ENCODE peak calls at places on chromosome 11, in ten cellular contexts. N is OCI-LY7; V is PC-3; G is effector memory CD4-positive, alpha-beta T cell; S is pancreas; R is thoracic aorta; U is left ventricle myocardium inferior; M is MG63; C is heart right ventricle; T is GM23248. X is an unnamed sample. For H3K36me3, the result is how much of the 10 kb centered on the place peaks cover.

GRCh38 chr11:33869511-33870422 is 22.1 kb downstream of the LMO2 start:
- DNase-seq in N (peak), V (peak), G (no peak), S (no peak), R (no peak), U (peak), M (peak), C (peak), T (peak), X (no peak)

GRCh38 chr11:77084581-77085191 is 17.9 kb downstream of the CAPN5 start:
- DNase-seq in N (no peak), V (no peak), G (no peak), S (peak), R (no peak), U (no peak), M (no peak), C (no peak), T (no peak), X (no peak)

GRCh38 chr11:95149659-95150294 is 60.1 kb downstream of the ENDOD1 start:
- DNase-seq in N (no peak), V (peak), G (no peak), S (peak), R (no peak), U (peak), M (no peak), C (peak), T (peak), X (no peak)

GRCh38 chr11:75400110-75400865 is 970 bp downstream of the RPS3 start:
- DNase-seq in N (peak), V (peak), G (peak), S (no peak), R (no peak), U (no peak), M (no peak), C (no peak), T (peak), X (no peak)

GRCh38 chr11:20522536-20522935 is 76.9 kb upstream of the SLC6A5 start:
- DNase-seq in N (no peak), V (no peak), G (no peak), S (no peak), R (no peak), U (no peak), M (no peak), C (no peak), T (no peak), X (no peak)

GRCh38 chr11:20112291-20113146 is 47.8 kb downstream of the DBX1 start:
- DNase-seq in N (no peak), V (peak), G (no peak), S (peak), R (peak), U (peak), M (peak), C (peak), T (peak), X (no peak)

GRCh38 chr11:20156280-20156875 is 3.9 kb downstream of the DBX1 start:
- DNase-seq in N (no peak), V (no peak), G (peak), S (peak), R (no peak), U (no peak), M (no peak), C (no peak), T (no peak), X (no peak)

GRCh38 chr11:108754901-108755625 is 90.2 kb downstream of the DDX10 start:
- DNase-seq in N (no peak), V (peak), G (no peak), S (no peak), R (no peak), U (no peak), M (no peak), C (no peak), T (no peak), X (no peak)

GRCh38 chr11:12640926-12641849 is 33.0 kb upstream of the TEAD1 start:
- DNase-seq in N (no peak), V (no peak), G (no peak), S (no peak), R (no peak), U (no peak), M (no peak), C (no peak), T (no peak), X (no peak)

GRCh38 chr11:75195164-75195962 is 44.5 kb downstream of the SLCO2B1 start:
- DNase-seq in N (no peak), V (no peak), G (no peak), S (no peak), R (no peak), U (peak), M (peak), C (peak), T (no peak), X (no peak)

GRCh38 chr11:5713695-5714094 is 22.6 kb upstream of the OR56B1 start:
- DNase-seq in N (no peak), V (no peak), G (no peak), S (no peak), R (no peak), U (no peak), M (no peak), C (no peak), T (no peak), X (no peak)

GRCh38 chr11:102476069-102476468 is 23.5 kb upstream of the TMEM123 start:
- DNase-seq in N (no peak), V (no peak), G (no peak), S (no peak), R (no peak), U (no peak), M (no peak), C (no peak), T (peak), X (no peak)

GRCh38 chr11:134701564-134702165 is 289.6 kb upstream of the B3GAT1 start:
- DNase-seq in N (no peak), V (no peak), G (no peak), S (no peak), R (no peak), U (no peak), M (no peak), C (no peak), T (no peak), X (no peak)

GRCh38 chr11:134272381-134273316 is 3.5 kb upstream of the GLB1L3 start:
- DNase-seq in N (no peak), V (no peak), G (no peak), S (no peak), R (no peak), U (no peak), M (no peak), C (no peak), T (peak), X (no peak)

GRCh38 chr11:45095691-45096010 is 50.8 kb upstream of the PRDM11 start:
- DNase-seq in N (no peak), V (no peak), G (no peak), S (no peak), R (no peak), U (no peak), M (no peak), C (no peak), T (no peak), X (no peak)

GRCh38 chr11:111046291-111046690 is 199.2 kb upstream of the POU2AF2 start:
- DNase-seq in N (no peak), V (no peak), G (no peak), S (no peak), R (no peak), U (no peak), M (no peak), C (no peak), T (peak), X (no peak)

GRCh38 chr11:28009383-28009782 is 98.6 kb downstream of the KIF18A start:
- DNase-seq in N (no peak), V (peak), G (no peak), S (no peak), R (no peak), U (no peak), M (no peak), C (no peak), T (peak), X (no peak)

GRCh38 chr11:62169935-62170334 is 20.1 kb upstream of the SCGB1D1 start:
- DNase-seq in N (no peak), V (no peak), G (no peak), S (no peak), R (no peak), U (no peak), M (no peak), C (no peak), T (peak), X (no peak)

GRCh38 chr11:121634889-121635288 is 182.1 kb upstream of the SORL1-AS1 start:
- DNase-seq in N (no peak), V (peak), G (no peak), S (no peak), R (no peak), U (no peak), M (peak), C (no peak), T (peak), X (no peak)

GRCh38 chr11:114563077-114563476 is 3.4 kb upstream of the NXPE1 start:
- DNase-seq in N (no peak), V (peak), G (no peak), S (no peak), R (no peak), U (no peak), M (no peak), C (no peak), T (peak), X (no peak)

GRCh38 chr11:94120946-94121345 is 7.7 kb upstream of the PANX1 start:
- DNase-seq in N (no peak), V (peak), G (no peak), S (no peak), R (no peak), U (no peak), M (no peak), C (no peak), T (no peak), X (no peak)

GRCh38 chr11:102666331-102666957 is 39.1 kb downstream of the MMP27 start:
- DNase-seq in N (peak), V (peak), G (no peak), S (no peak), R (no peak), U (no peak), M (no peak), C (no peak), T (peak), X (no peak)

GRCh38 chr11:36251716-36252307 is 37.4 kb downstream of the COMMD9 start:
- DNase-seq in N (no peak), V (no peak), G (no peak), S (no peak), R (no peak), U (no peak), M (peak), C (no peak), T (no peak), X (no peak)

GRCh38 chr11:61851128-61851899 is 23.2 kb downstream of the FADS2 start:
- DNase-seq in N (no peak), V (no peak), G (no peak), S (no peak), R (no peak), U (peak), M (no peak), C (peak), T (no peak), X (no peak)

GRCh38 chr11:111291764-111292163 is 6.6 kb upstream of the POU2AF3 start:
- DNase-seq in N (no peak), V (no peak), G (no peak), S (no peak), R (no peak), U (no peak), M (no peak), C (no peak), T (no peak), X (no peak)

GRCh38 chr11:88484873-88485621 is 147.5 kb upstream of the CTSC start:
- DNase-seq in N (peak), V (peak), G (no peak), S (peak), R (no peak), U (no peak), M (peak), C (no peak), T (peak), X (no peak)

GRCh38 chr11:122703541-122704272 is 48.2 kb downstream of the UBASH3B start:
- DNase-seq in N (no peak), V (peak), G (no peak), S (no peak), R (no peak), U (no peak), M (peak), C (no peak), T (no peak), X (no peak)

GRCh38 chr11:34147581-34147980 is 42.2 kb downstream of the NAT10 start:
- DNase-seq in N (no peak), V (no peak), G (no peak), S (no peak), R (no peak), U (no peak), M (no peak), C (no peak), T (no peak), X (no peak)

GRCh38 chr11:70305501-70305900 is 35.0 kb downstream of the PPFIA1 start:
- DNase-seq in N (no peak), V (peak), G (no peak), S (no peak), R (no peak), U (no peak), M (peak), C (no peak), T (peak), X (no peak)

GRCh38 chr11:101929516-101929915 is 13.2 kb upstream of the ANGPTL5 start:
- DNase-seq in N (no peak), V (no peak), G (no peak), S (no peak), R (no peak), U (no peak), M (no peak), C (no peak), T (no peak), X (no peak)

GRCh38 chr11:35623708-35624168 is 5.5 kb downstream of the FJX1 start:
- DNase-seq in N (no peak), V (peak), G (no peak), S (no peak), R (no peak), U (no peak), M (peak), C (no peak), T (peak), X (no peak)

GRCh38 chr11:43681543-43681942 is 1.0 kb downstream of the HSD17B12 start:
- DNase-seq in N (no peak), V (peak), G (no peak), S (no peak), R (no peak), U (no peak), M (no peak), C (no peak), T (peak), X (no peak)

DNA sequence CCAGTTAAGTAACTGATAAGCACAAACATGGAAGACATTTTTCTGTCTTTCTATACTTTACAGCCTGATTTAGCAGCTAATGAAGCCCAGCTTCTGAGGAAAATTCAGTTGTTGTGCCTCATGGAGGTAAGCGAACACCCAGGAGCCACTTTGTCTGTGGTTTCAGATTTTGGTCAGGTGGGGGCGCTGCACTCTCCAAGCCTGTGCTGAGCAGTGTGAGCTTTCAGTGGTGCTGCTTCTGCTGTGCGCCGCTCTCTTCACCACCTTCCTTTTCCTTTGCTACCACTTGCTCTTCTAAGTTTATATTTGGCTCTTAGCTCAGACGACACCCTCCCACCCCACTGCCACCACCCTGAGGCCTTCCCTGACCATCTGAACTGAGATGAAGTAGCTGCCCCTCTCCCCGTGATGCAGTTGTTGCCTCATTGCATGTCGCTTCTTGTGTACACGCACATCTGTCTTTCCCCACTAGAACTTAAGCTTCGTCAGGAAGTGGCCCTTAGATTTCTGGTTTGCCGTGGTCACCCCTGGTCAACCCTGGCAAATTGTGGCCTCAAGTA is 14.0 kb downstream of the PSMD13 start:
- DNase-seq in N (peak), V (peak), G (peak), S (no peak), R (no peak), U (peak), M (peak), C (peak), T (peak), X (no peak)
- H3K36me3 ChIP-seq in N (half or more), V (under half), G (half or more), S (under half), R (half or more), U (half or more), M (half or more), C (under half), T (under half), X (under half)

GRCh38 chr11:105045897-105046296 is 762 bp upstream of the CARD16 start:
- DNase-seq in N (no peak), V (no peak), G (no peak), S (no peak), R (no peak), U (no peak), M (peak), C (no peak), T (peak), X (no peak)

GRCh38 chr11:105040703-105041102 is 4.4 kb downstream of the CARD16 start:
- DNase-seq in N (no peak), V (no peak), G (no peak), S (no peak), R (no peak), U (no peak), M (no peak), C (no peak), T (no peak), X (no peak)

GRCh38 chr11:105046898-105047579 is 1.9 kb upstream of the CARD16 start:
- DNase-seq in N (no peak), V (peak), G (no peak), S (no peak), R (no peak), U (no peak), M (peak), C (no peak), T (peak), X (no peak)

GRCh38 chr11:105042178-105042577 is 3.0 kb downstream of the CARD16 start:
- DNase-seq in N (no peak), V (no peak), G (no peak), S (no peak), R (no peak), U (no peak), M (no peak), C (no peak), T (no peak), X (no peak)
- H3K36me3 ChIP-seq in N (under half), V (under half), G (under half), S (under half), R (under half), U (under half), M (under half), C (under half), T (under half), X (under half)

DNA sequence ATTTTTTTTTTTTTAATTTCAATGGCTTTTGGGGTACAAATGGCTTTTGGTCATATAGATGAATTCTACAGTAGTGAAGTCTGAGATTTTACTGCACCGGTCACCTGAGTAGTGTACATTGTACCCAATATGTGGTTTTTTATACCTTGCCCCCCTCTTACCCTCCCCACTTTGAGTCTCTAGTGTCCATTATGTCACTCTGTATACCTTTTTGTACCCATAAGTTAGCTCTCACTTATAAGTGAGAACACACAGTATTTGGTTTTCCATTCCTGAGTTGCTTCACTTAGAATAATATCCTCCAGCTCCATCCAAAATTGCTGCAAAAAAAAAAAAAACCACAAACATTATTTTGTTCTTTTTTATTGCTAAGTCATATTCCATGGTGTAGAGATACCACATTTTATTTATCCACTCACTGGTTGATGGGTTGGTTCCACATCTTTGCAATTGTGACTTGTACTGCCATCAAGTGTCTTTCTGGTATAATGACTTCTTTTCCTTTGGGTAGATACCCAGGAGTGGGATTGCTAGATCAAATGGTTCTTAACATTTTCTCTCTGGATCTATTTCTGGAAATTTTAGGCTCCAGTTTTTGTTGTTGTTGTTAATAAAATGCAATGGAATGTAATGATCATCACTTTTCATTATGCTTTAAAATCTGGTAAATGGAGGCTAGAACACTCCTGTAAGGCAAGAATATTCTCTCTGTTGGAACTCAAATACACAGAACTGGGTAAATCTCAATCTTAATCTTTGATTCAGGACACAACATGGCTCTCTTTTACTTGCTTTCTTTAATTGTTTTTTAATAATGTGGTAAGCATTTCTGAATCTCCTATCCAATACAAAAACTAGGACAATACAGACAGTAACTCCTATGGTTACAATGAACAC is 10.3 kb downstream of the NEAT1 start:
- DNase-seq in N (peak), V (peak), G (no peak), S (no peak), R (no peak), U (no peak), M (no peak), C (no peak), T (peak), X (no peak)
- H3K36me3 ChIP-seq in N (under half), V (under half), G (under half), S (under half), R (under half), U (half or more), M (half or more), C (under half), T (half or more), X (under half)

GRCh38 chr11:46480909-46481308 is 89.3 kb upstream of the CHRM4 start:
- DNase-seq in N (no peak), V (no peak), G (no peak), S (no peak), R (no peak), U (no peak), M (no peak), C (no peak), T (no peak), X (no peak)
- H3K36me3 ChIP-seq in N (under half), V (under half), G (under half), S (under half), R (under half), U (under half), M (under half), C (under half), T (under half), X (under half)

DNA sequence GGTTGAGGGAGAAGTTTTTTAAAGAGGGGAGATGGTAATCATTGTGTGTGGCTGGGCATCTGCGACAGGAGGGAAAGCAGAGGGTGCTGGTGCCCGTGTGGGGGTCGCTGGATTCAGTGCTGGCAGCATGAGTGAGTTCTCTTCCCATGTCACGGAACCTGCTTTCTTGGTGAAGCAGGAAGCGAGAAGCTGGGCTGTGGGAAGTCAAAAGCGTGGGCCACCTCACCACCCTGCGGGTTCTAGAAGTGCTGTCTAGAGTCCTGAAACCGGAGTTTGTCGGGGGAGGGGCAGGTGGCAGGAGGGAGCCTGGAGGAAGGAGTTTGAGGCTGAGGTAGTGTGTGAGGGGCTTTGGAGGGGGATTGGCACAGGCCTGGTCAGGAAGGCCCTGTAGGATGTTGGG is 14.2 kb downstream of the SART1 start:
- DNase-seq in N (no peak), V (no peak), G (no peak), S (peak), R (no peak), U (no peak), M (no peak), C (no peak), T (no peak), X (no peak)
- H3K36me3 ChIP-seq in N (half or more), V (under half), G (under half), S (under half), R (under half), U (half or more), M (under half), C (under half), T (under half), X (under half)

DNA sequence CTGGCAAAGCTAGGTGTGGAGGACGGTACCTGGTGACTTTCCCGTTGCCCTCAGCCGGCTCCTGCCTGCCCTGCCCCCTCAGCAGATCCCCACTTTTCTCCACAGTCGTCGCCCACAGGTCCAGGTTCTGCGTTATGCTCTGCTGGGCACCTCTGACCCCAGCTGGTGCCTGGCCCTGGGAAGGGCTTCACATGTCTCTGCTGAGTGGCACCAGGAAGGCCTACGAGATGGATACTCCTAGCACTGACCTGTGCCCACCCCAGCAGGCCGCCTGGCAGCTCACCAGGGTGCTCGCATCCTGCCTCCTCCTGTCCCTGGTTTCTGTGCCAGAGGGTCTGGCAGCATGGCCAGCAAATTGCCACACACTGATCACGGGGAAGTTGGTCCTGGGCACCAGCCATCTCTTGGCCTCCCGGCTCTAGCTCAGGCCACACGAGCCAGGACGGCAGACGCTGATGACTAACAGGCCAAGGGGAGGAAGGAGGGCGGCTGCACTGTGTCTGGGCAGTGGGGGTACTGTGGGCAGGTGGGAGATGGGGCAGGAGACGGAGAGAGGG is 13.8 kb downstream of the CARS1 start:
- DNase-seq in N (no peak), V (no peak), G (no peak), S (peak), R (peak), U (peak), M (peak), C (peak), T (peak), X (no peak)
- H3K36me3 ChIP-seq in N (half or more), V (under half), G (half or more), S (under half), R (under half), U (under half), M (half or more), C (under half), T (under half), X (under half)

X was measured in iPS DF 6.9.